ENCODE peak calls at places on chromosomes 2 and 18, in four cellular contexts. A, E, Z and H are unnamed samples.

GRCh38 chr2:71277536-71278103 is 50.7 kb upstream of the PAIP2B start:
- DNase-seq in A (peak), E (no peak), Z (peak), H (peak)

GRCh38 chr2:216001201-216001600 is 12.2 kb downstream of the MREG start:
- DNase-seq in A (no peak), E (no peak), Z (no peak), H (no peak)

GRCh38 chr2:234164499-234165409 is 114.3 kb downstream of the SPP2 start:
- DNase-seq in A (no peak), E (no peak), Z (no peak), H (no peak)

GRCh38 chr2:43623052-43623451 is 14.0 kb upstream of the PLEKHH2 start:
- DNase-seq in A (no peak), E (no peak), Z (no peak), H (no peak)

GRCh38 chr2:181077128-181077709 is 96.8 kb downstream of the UBE2E3 start:
- DNase-seq in A (peak), E (peak), Z (peak), H (peak)

GRCh38 chr2:81658227-81658626 is 1353.7 kb upstream of the LRRTM1 start:
- DNase-seq in A (peak), E (peak), Z (no peak), H (no peak)

GRCh38 chr18:68837665-68838390 is 39.9 kb downstream of the CCDC102B start:
- DNase-seq in A (no peak), E (peak), Z (no peak), H (no peak)

GRCh38 chr2:238169708-238170251 is 11.0 kb downstream of the ERFE start:
- DNase-seq in A (no peak), E (peak), Z (no peak), H (no peak)

GRCh38 chr2:119240311-119241204 is 16.9 kb downstream of the STEAP3 start:
- DNase-seq in A (peak), E (peak), Z (no peak), H (no peak)

GRCh38 chr2:120628248-120628647 is 107.4 kb upstream of the GLI2 start:
- DNase-seq in A (no peak), E (no peak), Z (no peak), H (no peak)

GRCh38 chr18:6044773-6045172 is 149.5 kb upstream of the TMEM200C start:
- DNase-seq in A (no peak), E (peak), Z (no peak), H (no peak)
- TF ChIP-seq CTCF in A (no peak), E (peak), Z (peak), H (no peak)

DNA sequence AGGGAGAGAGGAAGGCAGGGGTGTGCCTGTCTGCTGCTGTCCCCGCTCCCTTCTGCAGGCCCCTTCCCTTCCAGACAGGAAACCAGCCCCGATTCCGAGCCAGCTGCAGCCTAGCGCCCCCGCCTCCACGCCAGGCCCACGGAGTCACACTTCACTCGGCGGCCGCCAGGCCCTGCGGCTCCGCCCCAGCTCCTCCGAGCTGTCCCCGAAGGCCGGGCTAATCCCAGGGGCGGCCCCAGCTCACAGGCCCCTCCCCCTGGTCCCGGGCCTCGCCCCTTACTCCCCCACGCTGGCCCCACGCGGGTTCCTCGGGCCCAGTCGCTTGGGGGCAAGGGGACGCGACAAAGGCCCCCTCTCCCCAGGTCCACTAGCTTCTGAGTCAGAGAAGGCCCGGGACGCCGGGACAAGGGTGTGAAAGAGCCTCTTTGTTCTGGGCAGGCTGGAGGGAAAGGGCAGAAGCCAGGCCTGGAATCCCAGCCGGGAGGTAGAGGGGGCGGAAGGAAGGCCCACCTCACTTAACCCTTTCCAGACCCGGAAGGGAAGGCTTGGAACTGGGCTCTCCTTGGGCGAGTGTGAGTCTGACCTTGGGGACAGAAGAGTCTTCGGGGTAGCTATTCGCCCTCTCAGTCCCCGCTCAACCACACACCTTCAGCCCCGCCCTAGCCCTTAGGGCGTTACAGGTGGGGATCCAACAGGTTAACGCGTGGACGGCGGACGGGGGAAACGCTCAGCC is 1.2 kb downstream of the RTKN start:
- DNase-seq in A (peak), E (peak), Z (peak), H (peak)
- TF ChIP-seq CTCF in A (no peak), E (peak), Z (no peak), H (peak)

DNA sequence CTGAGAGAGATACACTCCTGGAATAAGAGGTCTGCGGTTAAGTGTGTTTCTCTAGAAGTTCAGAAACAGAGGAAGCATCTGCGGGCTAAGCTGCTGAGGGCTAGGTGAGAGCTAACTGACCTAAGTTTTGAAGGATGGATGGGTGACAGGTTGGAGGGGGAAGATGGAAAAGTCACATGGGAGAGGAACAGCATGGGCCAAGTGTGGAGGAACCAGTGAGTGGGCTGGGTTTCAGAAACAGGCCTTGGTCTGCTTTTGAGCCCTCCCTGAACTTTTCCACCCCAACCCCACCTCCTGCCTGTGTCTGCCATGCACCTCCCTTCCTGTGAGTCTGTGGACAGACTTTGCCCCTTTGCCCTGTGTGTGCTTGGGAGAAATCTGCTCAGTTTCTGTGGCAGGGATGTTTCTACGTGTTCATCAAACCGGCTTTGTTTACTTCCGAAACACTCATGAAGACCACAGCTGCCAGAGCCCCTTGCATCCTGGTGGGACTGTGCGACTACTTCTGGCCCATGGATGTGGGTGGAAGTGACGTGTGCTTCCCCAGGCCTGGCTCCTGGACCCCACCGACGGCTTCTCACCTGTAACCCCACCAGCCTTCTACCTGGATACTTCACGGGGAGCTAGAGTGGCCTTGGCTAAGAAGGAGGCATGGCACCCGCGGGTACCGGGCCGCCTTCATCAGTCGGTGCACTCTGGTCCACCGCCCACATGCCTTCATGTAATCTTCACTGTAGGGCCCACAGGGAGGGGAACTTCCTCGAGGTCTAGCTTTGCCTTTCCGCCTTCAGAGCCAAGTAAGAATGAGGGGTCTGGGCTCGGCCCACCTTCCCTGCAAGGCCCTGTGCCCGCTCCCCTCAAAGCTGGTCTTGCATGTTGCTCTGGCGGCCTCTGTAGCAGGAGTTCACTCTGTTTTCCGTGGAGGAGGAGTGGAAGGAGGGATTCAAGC is 1.4 kb upstream of the HPCAL1 start:
- DNase-seq in A (no peak), E (no peak), Z (no peak), H (no peak)
- TF ChIP-seq CTCF in A (no peak), E (no peak), Z (no peak), H (no peak)

GRCh38 chr2:112701092-112701491 is 19.7 kb upstream of the NT5DC4 start:
- DNase-seq in A (no peak), E (peak), Z (no peak), H (no peak)
- TF ChIP-seq CTCF in A (no peak), E (no peak), Z (no peak), H (no peak)

GRCh38 chr2:197208029-197208428 is 102.6 kb downstream of the ANKRD44 start:
- DNase-seq in A (no peak), E (no peak), Z (no peak), H (no peak)
- TF ChIP-seq CTCF in A (no peak), E (no peak), Z (no peak), H (no peak)

GRCh38 chr18:35240664-35241522 is at the start of gene ZNF397:
- DNase-seq in A (peak), E (peak), Z (peak), H (peak)
- TF ChIP-seq CTCF in A (no peak), E (no peak), Z (no peak), H (no peak)

DNA sequence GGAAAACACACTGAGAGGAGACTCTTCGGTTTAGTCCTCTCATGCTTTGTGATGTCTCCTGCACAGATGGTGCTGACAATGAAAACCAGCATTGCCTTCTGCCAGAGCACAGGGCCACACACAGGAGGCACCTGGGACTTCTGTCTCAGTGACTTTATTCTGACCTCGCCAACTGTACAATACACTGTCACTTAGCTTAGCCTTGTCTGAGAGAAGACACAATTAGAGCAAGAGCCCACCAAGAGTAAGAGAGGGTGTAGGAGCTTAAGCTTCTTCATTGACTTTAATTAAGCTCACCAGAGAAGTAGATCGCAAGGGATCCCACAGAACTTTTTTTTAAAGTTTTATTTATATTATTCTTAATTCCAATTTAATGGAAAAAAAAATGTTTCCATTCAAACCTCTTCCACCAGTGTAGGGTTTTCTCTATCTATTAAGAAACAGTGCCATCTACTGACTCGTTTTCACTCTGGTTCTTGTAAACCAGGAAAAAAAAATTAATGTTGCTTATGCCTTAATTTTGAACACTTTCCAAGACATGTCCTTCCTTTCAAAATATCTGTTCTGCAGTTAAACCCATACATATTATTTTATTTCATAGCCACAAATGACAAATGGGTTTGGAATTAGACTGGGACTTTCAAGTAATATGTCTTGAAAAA is 42.4 kb upstream of the DDX18 start:
- DNase-seq in A (peak), E (peak), Z (peak), H (peak)
- TF ChIP-seq CTCF in A (peak), E (peak), Z (peak), H (peak)